ENCODE peak calls at places on chromosomes 2 and 18, in ten cellular contexts. D is HCT116, U is body of pancreas, S is adrenal gland, H is spleen, M is H1, R is A549, B is tibial nerve, Z is breast epithelium, W is upper lobe of left lung. A is an unnamed sample. For H3K4me1, the result is how much of the 10 kb centered on the place peaks cover.

GRCh38 chr2:7517122-7517487 is 599.9 kb downstream of the RNF144A start:
- DNase-seq in D (no peak), U (no peak), S (no peak), H (no peak), M (no peak), R (no peak), B (no peak), Z (no peak), W (no peak), A (no peak)

GRCh38 chr2:62136956-62137355 is 59.0 kb upstream of the B3GNT2 start:
- DNase-seq in D (no peak), U (no peak), S (no peak), H (no peak), M (no peak), R (no peak), B (no peak), Z (no peak), W (no peak), A (no peak)

GRCh38 chr2:223669453-223670225 is 67.5 kb upstream of the SCG2 start:
- DNase-seq in D (no peak), U (no peak), S (no peak), H (no peak), M (no peak), R (no peak), B (no peak), Z (no peak), W (no peak), A (no peak)

GRCh38 chr2:118779362-118779761 is 68.1 kb downstream of the EN1 start:
- DNase-seq in D (no peak), U (no peak), S (no peak), H (no peak), M (no peak), R (no peak), B (no peak), Z (no peak), W (no peak), A (no peak)

GRCh38 chr2:37585982-37586621 is 85.3 kb downstream of the CDC42EP3 start:
- DNase-seq in D (peak), U (no peak), S (peak), H (no peak), M (no peak), R (peak), B (peak), Z (no peak), W (peak), A (no peak)

GRCh38 chr18:39555511-39555910 is 1989.9 kb upstream of the CELF4 start:
- DNase-seq in D (no peak), U (no peak), S (no peak), H (no peak), M (no peak), R (no peak), B (no peak), Z (no peak), W (no peak), A (no peak)

GRCh38 chr2:174697267-174697666 is 67.0 kb downstream of the CHRNA1 start:
- DNase-seq in D (peak), U (peak), S (peak), H (peak), M (no peak), R (peak), B (peak), Z (no peak), W (peak), A (peak)

GRCh38 chr2:102359527-102359926 is 3.9 kb downstream of the IL18R1 start:
- DNase-seq in D (no peak), U (no peak), S (no peak), H (no peak), M (no peak), R (no peak), B (no peak), Z (no peak), W (no peak), A (no peak)

GRCh38 chr2:224869601-224870000 is 153.4 kb upstream of the CCDC195 start:
- DNase-seq in D (no peak), U (no peak), S (no peak), H (no peak), M (no peak), R (no peak), B (no peak), Z (no peak), W (no peak), A (no peak)

GRCh38 chr18:55419939-55420664 is 167.9 kb downstream of the TCF4 start:
- DNase-seq in D (no peak), U (no peak), S (no peak), H (no peak), M (no peak), R (no peak), B (no peak), Z (no peak), W (no peak), A (no peak)

GRCh38 chr2:56248965-56249742 is 65.4 kb downstream of the CCDC85A start:
- DNase-seq in D (no peak), U (no peak), S (no peak), H (no peak), M (no peak), R (no peak), B (no peak), Z (no peak), W (no peak), A (no peak)

GRCh38 chr18:69874058-69874457 is 73.6 kb downstream of the CD226 start:
- DNase-seq in D (no peak), U (no peak), S (no peak), H (no peak), M (no peak), R (no peak), B (no peak), Z (no peak), W (no peak), A (no peak)

GRCh38 chr2:236396818-236397350 is 132.7 kb upstream of the ASB18 start:
- DNase-seq in D (no peak), U (no peak), S (no peak), H (no peak), M (no peak), R (no peak), B (no peak), Z (no peak), W (no peak), A (no peak)

GRCh38 chr2:38485734-38486133 is 108.7 kb upstream of the ATL2 start:
- DNase-seq in D (no peak), U (no peak), S (no peak), H (no peak), M (no peak), R (no peak), B (no peak), Z (no peak), W (no peak), A (no peak)

GRCh38 chr18:79393626-79394401 is 1.9 kb upstream of the NFATC1 start:
- DNase-seq in D (peak), U (peak), S (peak), H (peak), M (no peak), R (peak), B (peak), Z (peak), W (peak), A (peak)

GRCh38 chr2:219441451-219442205 is 7.0 kb downstream of the SPEG start:
- DNase-seq in D (no peak), U (peak), S (no peak), H (peak), M (no peak), R (peak), B (no peak), Z (no peak), W (no peak), A (no peak)

GRCh38 chr2:200703132-200703925 is 108.4 kb upstream of the BZW1 start:
- DNase-seq in D (peak), U (peak), S (peak), H (no peak), M (no peak), R (peak), B (peak), Z (no peak), W (no peak), A (peak)

GRCh38 chr2:156004460-156004859 is 328.1 kb downstream of the NR4A2 start:
- DNase-seq in D (no peak), U (no peak), S (no peak), H (no peak), M (no peak), R (no peak), B (no peak), Z (no peak), W (no peak), A (no peak)

DNA sequence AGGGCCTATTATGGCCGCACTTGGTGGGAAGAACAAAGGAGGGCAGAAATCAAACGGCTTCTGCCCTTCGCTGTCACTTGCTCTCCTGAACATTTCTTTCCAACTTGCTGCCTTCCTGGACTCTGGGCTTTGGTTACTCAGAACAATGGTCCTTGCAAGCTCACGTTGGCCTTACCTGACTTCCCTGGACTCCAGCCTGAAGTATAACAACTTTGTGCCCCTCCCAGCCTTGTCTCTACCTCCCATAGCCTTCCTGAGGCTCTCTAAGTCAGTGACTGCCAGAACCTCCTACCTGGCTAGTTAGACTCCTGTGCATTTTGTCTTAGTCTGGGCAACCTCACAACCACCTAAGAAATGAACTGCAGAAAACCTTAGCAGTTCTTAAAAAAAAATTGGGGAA is 30.2 kb upstream of the ITPRID2 start:
- DNase-seq in D (no peak), U (peak), S (no peak), H (no peak), M (no peak), R (no peak), B (no peak), Z (no peak), W (no peak), A (no peak)
- H3K4me3 ChIP-seq in D (no peak), U (no peak), S (no peak), H (no peak), M (no peak), R (no peak), B (no peak), Z (no peak), W (no peak), A (no peak)

GRCh38 chr2:64727013-64727767 is 73.5 kb upstream of the SERTAD2 start:
- DNase-seq in D (no peak), U (no peak), S (no peak), H (no peak), M (no peak), R (no peak), B (no peak), Z (no peak), W (no peak), A (no peak)
- TF ChIP-seq POLR2A in D (no peak), U (no peak), S (no peak), H (no peak), M (no peak), R (no peak), B (no peak), Z (no peak), W (no peak), A (no peak)

GRCh38 chr2:88568179-88568578 is 59.1 kb downstream of the EIF2AK3 start:
- DNase-seq in D (no peak), U (no peak), S (no peak), H (no peak), M (no peak), R (no peak), B (no peak), Z (no peak), W (no peak), A (no peak)

GRCh38 chr2:88560619-88561307 is 66.5 kb downstream of the EIF2AK3 start:
- DNase-seq in D (no peak), U (no peak), S (no peak), H (no peak), M (no peak), R (no peak), B (no peak), Z (no peak), W (no peak), A (no peak)

GRCh38 chr2:88563134-88563533 is 64.1 kb downstream of the EIF2AK3 start:
- DNase-seq in D (no peak), U (no peak), S (no peak), H (no peak), M (no peak), R (no peak), B (no peak), Z (no peak), W (no peak), A (no peak)

GRCh38 chr2:88561646-88562388 is 65.4 kb downstream of the EIF2AK3 start:
- DNase-seq in D (no peak), U (no peak), S (no peak), H (no peak), M (no peak), R (no peak), B (no peak), Z (no peak), W (no peak), A (no peak)

DNA sequence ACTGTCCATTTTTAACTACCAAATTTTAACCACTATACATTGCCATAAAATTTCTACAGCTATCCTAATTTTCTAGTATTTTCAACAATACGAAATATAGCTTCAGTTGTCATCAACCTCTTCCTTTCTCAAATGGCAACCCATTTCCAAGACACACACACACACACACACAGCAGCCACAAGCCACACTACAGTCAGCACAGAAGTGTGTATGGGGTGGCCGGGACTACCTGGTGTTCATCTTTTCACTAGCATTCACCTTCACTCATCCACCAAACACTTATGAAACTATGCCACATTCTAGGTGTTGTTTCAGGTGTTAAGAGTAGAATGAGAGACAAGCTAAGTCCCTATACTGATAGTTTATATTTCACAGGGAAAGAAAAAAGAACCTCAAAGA is 62.9 kb downstream of the EIF2AK3 start:
- DNase-seq in D (no peak), U (no peak), S (no peak), H (no peak), M (no peak), R (no peak), B (no peak), Z (no peak), W (no peak), A (no peak)
- H3K4me1 ChIP-seq in D (under half), U (under half), S (under half), H (under half), M (under half), R (under half), B (under half), Z (under half), W (under half), A (under half)

GRCh38 chr2:11743846-11744553 is 2.4 kb upstream of the LPIN1 start:
- DNase-seq in D (peak), U (peak), S (peak), H (peak), M (peak), R (peak), B (peak), Z (peak), W (peak), A (peak)
- H3K4me3 ChIP-seq in D (peak), U (no peak), S (no peak), H (no peak), M (no peak), R (peak), B (peak), Z (peak), W (peak), A (no peak)

GRCh38 chr2:135531231-135532197 is at the start of gene R3HDM1:
- DNase-seq in D (peak), U (peak), S (peak), H (peak), M (peak), R (peak), B (peak), Z (peak), W (peak), A (peak)
- TF ChIP-seq POLR2A in D (peak), U (peak), S (no peak), H (no peak), M (no peak), R (peak), B (no peak), Z (no peak), W (no peak), A (no peak)

GRCh38 chr2:191169456-191170300 is 18.9 kb upstream of the STAT4 start:
- DNase-seq in D (no peak), U (no peak), S (no peak), H (no peak), M (no peak), R (peak), B (no peak), Z (no peak), W (no peak), A (no peak)
- H3K4me1 ChIP-seq in D (under half), U (under half), S (under half), H (under half), M (under half), R (half or more), B (under half), Z (under half), W (under half), A (under half)

DNA sequence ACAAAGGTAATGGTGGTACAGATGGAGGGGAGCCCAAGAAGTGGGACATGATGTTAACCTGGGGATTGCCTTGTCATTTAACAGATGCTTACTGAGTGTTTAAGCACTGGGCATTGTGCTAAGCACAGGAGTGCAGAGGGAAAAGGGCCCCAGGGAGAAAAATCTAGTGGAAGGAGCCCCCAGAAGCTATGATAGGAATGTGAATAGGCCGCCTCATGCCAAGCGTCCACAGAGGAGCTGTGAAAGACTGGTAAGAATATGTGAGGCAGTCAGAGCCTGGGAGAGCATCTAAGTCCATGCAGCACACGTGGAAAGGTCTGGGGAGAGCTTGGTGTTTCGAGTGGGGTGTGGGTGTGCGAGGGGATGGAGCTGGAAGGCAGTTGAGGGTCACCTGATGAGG is 5.5 kb downstream of the ZNF532 start:
- DNase-seq in D (no peak), U (no peak), S (no peak), H (no peak), M (no peak), R (no peak), B (no peak), Z (no peak), W (no peak), A (no peak)
- H3K4me3 ChIP-seq in D (no peak), U (no peak), S (no peak), H (no peak), M (no peak), R (no peak), B (no peak), Z (no peak), W (no peak), A (no peak)